ENCODE peak calls at places on chromosomes 16 and 17, in four cellular contexts. S is ELR, W is AG04450, J is brain microvascular endothelial cell. H is an unnamed sample.

GRCh38 chr17:60602385-60602742 is 2.4 kb downstream of the PPM1D start:
- DNase-seq in J (peak), W (no peak), S (peak), H (no peak)

GRCh38 chr17:2996208-2996855 is 67.1 kb downstream of the OR1D5 start:
- DNase-seq in W (no peak), S (no peak), J (no peak), H (no peak)

GRCh38 chr17:38701504-38702165 is 3.4 kb upstream of the MLLT6 start:
- DNase-seq in S (peak), J (no peak), W (no peak), H (peak)

GRCh38 chr16:1839554-1839953 is 12.5 kb downstream of the FAHD1 start:
- DNase-seq in J (no peak), W (peak), S (peak), H (no peak)

GRCh38 chr16:87951550-87952538 is 610 bp downstream of the BANP start:
- DNase-seq in J (no peak), W (no peak), S (peak), H (no peak)

GRCh38 chr16:85759631-85760419 is 8.9 kb upstream of the C16orf74 start:
- DNase-seq in J (no peak), W (no peak), S (no peak), H (no peak)

GRCh38 chr17:66711936-66712335 is 123.0 kb upstream of the CACNG5 start:
- DNase-seq in S (no peak), J (no peak), W (no peak), H (no peak)

GRCh38 chr16:9372934-9373890 is 281.8 kb downstream of the HAPSTR1 start:
- DNase-seq in J (no peak), S (no peak), W (no peak), H (no peak)

GRCh38 chr16:56332464-56333079 is 92.8 kb downstream of the AMFR start:
- DNase-seq in W (no peak), S (peak), J (peak), H (peak)

GRCh38 chr17:47918991-47919390 is 22.4 kb upstream of the PNPO start:
- DNase-seq in S (no peak), W (no peak), J (no peak), H (no peak)

GRCh38 chr16:85126731-85127662 is 14.7 kb upstream of the CIBAR2 start:
- DNase-seq in S (peak), J (peak), W (peak), H (peak)

GRCh38 chr17:79633937-79634813 is 23.3 kb upstream of the RBFOX3 start:
- DNase-seq in W (no peak), J (no peak), S (no peak), H (no peak)

GRCh38 chr16:52470601-52471000 is 76.3 kb downstream of the TOX3 start:
- DNase-seq in W (no peak), J (no peak), S (no peak), H (no peak)

GRCh38 chr16:59067207-59067606 is 333.1 kb upstream of the GOT2 start:
- DNase-seq in J (no peak), W (no peak), S (no peak), H (no peak)

GRCh38 chr17:63988741-63989621 is 9.2 kb upstream of the PRR29 start:
- DNase-seq in S (no peak), J (no peak), W (no peak), H (no peak)

GRCh38 chr16:28192811-28193529 is 18.8 kb downstream of the XPO6 start:
- DNase-seq in J (no peak), S (no peak), W (no peak), H (no peak)

GRCh38 chr16:81275795-81276194 is 37.3 kb downstream of the BCO1 start:
- DNase-seq in S (no peak), J (no peak), W (no peak), H (no peak)

GRCh38 chr16:1029259-1029545 is 43.3 kb upstream of the SSTR5 start:
- DNase-seq in J (no peak), W (no peak), S (no peak), H (no peak)

GRCh38 chr17:32285770-32286517 is 20.3 kb downstream of the RHBDL3 start:
- DNase-seq in W (no peak), S (no peak), J (no peak), H (no peak)

GRCh38 chr17:76027159-76027839 is at the start of gene EVPL:
- DNase-seq in S (no peak), J (no peak), W (no peak), H (no peak)

GRCh38 chr17:9360610-9361571 is 214.7 kb downstream of the STX8 start:
- DNase-seq in J (peak), W (peak), S (peak), H (peak)

GRCh38 chr16:15822957-15823356 is 33.9 kb downstream of the MYH11 start:
- DNase-seq in J (no peak), W (no peak), S (no peak), H (no peak)

GRCh38 chr16:81492965-81493754 is 48.6 kb downstream of the CMIP start:
- DNase-seq in W (no peak), S (no peak), J (no peak), H (no peak)